ENCODE peak calls at places on chromosomes 11 and 22, in seven cellular contexts. One of them, this sample, is unnamed.

GRCh38 chr22:43131773-43132501 is 11.3 kb downstream of the MCAT start:
- DNase-seq in astrocyte of the spinal cord: no peak
- DNase-seq in cardiac fibroblast: no peak
- DNase-seq in cardiac muscle cell: no peak
- DNase-seq in adipocyte: no peak
- DNase-seq in neuronal stem cell: no peak
- DNase-seq in spleen: no peak
- DNase-seq in this sample: no peak

GRCh38 chr11:70399681-70400112 is 1.4 kb downstream of the CTTN start:
- DNase-seq in astrocyte of the spinal cord: peak; percentile 97
- DNase-seq in cardiac fibroblast: peak; percentile 96
- DNase-seq in cardiac muscle cell: peak; percentile 43
- DNase-seq in adipocyte: peak; percentile 94
- DNase-seq in neuronal stem cell: no peak
- DNase-seq in spleen: no peak
- DNase-seq in this sample: peak; percentile 94

GRCh38 chr11:92753161-92753560 is 216.3 kb upstream of the MTNR1B start:
- DNase-seq in astrocyte of the spinal cord: no peak
- DNase-seq in cardiac fibroblast: no peak
- DNase-seq in cardiac muscle cell: no peak
- DNase-seq in adipocyte: no peak
- DNase-seq in neuronal stem cell: no peak
- DNase-seq in spleen: no peak
- DNase-seq in this sample: no peak

GRCh38 chr11:45879803-45880685 is 5.4 kb upstream of the MAPK8IP1 start:
- DNase-seq in astrocyte of the spinal cord: no peak
- DNase-seq in cardiac fibroblast: no peak
- DNase-seq in cardiac muscle cell: no peak
- DNase-seq in adipocyte: no peak
- DNase-seq in neuronal stem cell: no peak
- DNase-seq in spleen: no peak
- DNase-seq in this sample: peak; percentile 60

GRCh38 chr11:100920571-100920970 is 209.0 kb downstream of the PGR start:
- DNase-seq in astrocyte of the spinal cord: no peak
- DNase-seq in cardiac fibroblast: no peak
- DNase-seq in cardiac muscle cell: no peak
- DNase-seq in adipocyte: no peak
- DNase-seq in neuronal stem cell: no peak
- DNase-seq in spleen: no peak
- DNase-seq in this sample: no peak

GRCh38 chr11:28107331-28107725 is 628 bp downstream of the KIF18A start:
- DNase-seq in astrocyte of the spinal cord: no peak
- DNase-seq in cardiac fibroblast: no peak
- DNase-seq in cardiac muscle cell: peak; percentile 38
- DNase-seq in adipocyte: peak; percentile 55
- DNase-seq in neuronal stem cell: no peak
- DNase-seq in spleen: no peak
- DNase-seq in this sample: no peak

GRCh38 chr22:37057226-37057625 is 5.7 kb downstream of the KCTD17 start:
- DNase-seq in astrocyte of the spinal cord: no peak
- DNase-seq in cardiac fibroblast: no peak
- DNase-seq in cardiac muscle cell: no peak
- DNase-seq in adipocyte: no peak
- DNase-seq in neuronal stem cell: no peak
- DNase-seq in spleen: no peak
- DNase-seq in this sample: no peak

GRCh38 chr22:21837184-21837979 is 30.1 kb downstream of the MAPK1 start:
- DNase-seq in astrocyte of the spinal cord: peak; percentile 91
- DNase-seq in cardiac fibroblast: peak; percentile 74
- DNase-seq in cardiac muscle cell: peak; percentile 62
- DNase-seq in adipocyte: peak; percentile 83
- DNase-seq in neuronal stem cell: peak; percentile 17
- DNase-seq in spleen: no peak
- DNase-seq in this sample: peak; percentile 46

GRCh38 chr11:96049426-96049825 is 125.5 kb upstream of the MTMR2 start:
- DNase-seq in astrocyte of the spinal cord: peak; percentile 25
- DNase-seq in cardiac fibroblast: peak; percentile 71
- DNase-seq in cardiac muscle cell: no peak
- DNase-seq in adipocyte: no peak
- DNase-seq in neuronal stem cell: no peak
- DNase-seq in spleen: no peak
- DNase-seq in this sample: no peak

GRCh38 chr22:36873614-36874308 is 13.0 kb downstream of the NCF4 start:
- DNase-seq in astrocyte of the spinal cord: peak; percentile 20
- DNase-seq in cardiac fibroblast: peak; percentile 85
- DNase-seq in cardiac muscle cell: peak; percentile 56
- DNase-seq in adipocyte: peak; percentile 66
- DNase-seq in neuronal stem cell: no peak
- DNase-seq in spleen: peak; percentile 85
- DNase-seq in this sample: peak; percentile 74

GRCh38 chr22:39148024-39148726 is 4.3 kb downstream of the CBX7 start:
- DNase-seq in astrocyte of the spinal cord: no peak
- DNase-seq in cardiac fibroblast: no peak
- DNase-seq in cardiac muscle cell: no peak
- DNase-seq in adipocyte: no peak
- DNase-seq in neuronal stem cell: no peak
- DNase-seq in spleen: peak; percentile 75
- DNase-seq in this sample: no peak

GRCh38 chr11:117392001-117392690 is 64.5 kb downstream of the CEP164 start:
- DNase-seq in astrocyte of the spinal cord: no peak
- DNase-seq in cardiac fibroblast: no peak
- DNase-seq in cardiac muscle cell: no peak
- DNase-seq in adipocyte: no peak
- DNase-seq in neuronal stem cell: no peak
- DNase-seq in spleen: peak; percentile 48
- DNase-seq in this sample: no peak

GRCh38 chr22:37555029-37555428 is 5.3 kb upstream of the CDC42EP1 start:
- DNase-seq in astrocyte of the spinal cord: no peak
- DNase-seq in cardiac fibroblast: no peak
- DNase-seq in cardiac muscle cell: no peak
- DNase-seq in adipocyte: no peak
- DNase-seq in neuronal stem cell: no peak
- DNase-seq in spleen: no peak
- DNase-seq in this sample: no peak

GRCh38 chr22:40451230-40451629 is 80.8 kb downstream of the SGSM3 start:
- DNase-seq in astrocyte of the spinal cord: no peak
- DNase-seq in cardiac fibroblast: no peak
- DNase-seq in cardiac muscle cell: no peak
- DNase-seq in adipocyte: no peak
- DNase-seq in neuronal stem cell: no peak
- DNase-seq in spleen: no peak
- DNase-seq in this sample: no peak

GRCh38 chr22:40453676-40454075 is 83.3 kb downstream of the SGSM3 start:
- DNase-seq in astrocyte of the spinal cord: no peak
- DNase-seq in cardiac fibroblast: no peak
- DNase-seq in cardiac muscle cell: no peak
- DNase-seq in adipocyte: peak; percentile 36
- DNase-seq in neuronal stem cell: no peak
- DNase-seq in spleen: no peak
- DNase-seq in this sample: no peak

GRCh38 chr22:40449676-40450035 is 79.3 kb downstream of the SGSM3 start:
- DNase-seq in astrocyte of the spinal cord: peak; percentile 57
- DNase-seq in cardiac fibroblast: peak; percentile 79
- DNase-seq in cardiac muscle cell: no peak
- DNase-seq in adipocyte: peak; percentile 77
- DNase-seq in neuronal stem cell: no peak
- DNase-seq in spleen: no peak
- DNase-seq in this sample: no peak

GRCh38 chr22:40452730-40453487 is 82.5 kb downstream of the SGSM3 start:
- DNase-seq in astrocyte of the spinal cord: no peak
- DNase-seq in cardiac fibroblast: no peak
- DNase-seq in cardiac muscle cell: peak; percentile 9
- DNase-seq in adipocyte: no peak
- DNase-seq in neuronal stem cell: no peak
- DNase-seq in spleen: no peak
- DNase-seq in this sample: peak; percentile 10

DNA sequence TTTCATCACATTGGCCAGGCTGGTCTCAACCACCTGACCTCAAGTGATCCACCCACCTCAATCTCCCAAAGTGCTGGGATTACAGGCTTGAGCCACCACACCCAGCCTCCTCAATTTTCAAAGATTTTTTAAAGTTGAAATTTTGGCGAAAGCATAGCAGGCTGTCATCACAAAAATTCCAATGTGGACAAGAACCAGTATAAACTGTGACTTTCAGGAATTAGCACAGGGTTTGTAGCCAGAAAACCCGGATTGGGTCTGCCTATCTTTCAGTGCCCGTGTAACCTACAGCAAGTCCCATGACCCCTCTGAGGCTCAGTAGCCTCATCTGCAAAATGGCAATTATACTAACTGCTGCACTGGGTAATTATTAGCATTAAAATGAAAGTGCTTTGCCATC is 80.3 kb downstream of the SGSM3 start:
- DNase-seq in astrocyte of the spinal cord: no peak
- DNase-seq in cardiac fibroblast: no peak
- DNase-seq in cardiac muscle cell: no peak
- DNase-seq in adipocyte: no peak
- DNase-seq in neuronal stem cell: no peak
- DNase-seq in spleen: no peak
- DNase-seq in this sample: no peak
- H3K4me3 ChIP-seq in astrocyte of the spinal cord: no peak overlapping the region
- H3K4me3 ChIP-seq in cardiac fibroblast: no peak overlapping the region
- H3K4me3 ChIP-seq in cardiac muscle cell: no peak overlapping the region
- H3K4me3 ChIP-seq in adipocyte: no peak overlapping the region
- H3K4me3 ChIP-seq in neuronal stem cell: no peak overlapping the region
- H3K4me3 ChIP-seq in spleen: no peak overlapping the region
- H3K4me3 ChIP-seq in this sample: no peak overlapping the region

GRCh38 chr22:46535876-46536558 is 1.4 kb downstream of the CELSR1 start:
- DNase-seq in astrocyte of the spinal cord: no peak
- DNase-seq in cardiac fibroblast: no peak
- DNase-seq in cardiac muscle cell: no peak
- DNase-seq in adipocyte: no peak
- DNase-seq in neuronal stem cell: no peak
- DNase-seq in spleen: no peak
- DNase-seq in this sample: no peak
- H3K4me3 ChIP-seq in astrocyte of the spinal cord: no peak overlapping the region
- H3K4me3 ChIP-seq in cardiac fibroblast: no peak overlapping the region
- H3K4me3 ChIP-seq in cardiac muscle cell: peak overlapping the region; percentile 90
- H3K4me3 ChIP-seq in adipocyte: no peak overlapping the region
- H3K4me3 ChIP-seq in neuronal stem cell: no peak overlapping the region
- H3K4me3 ChIP-seq in spleen: peak overlapping the region; percentile 72
- H3K4me3 ChIP-seq in this sample: no peak overlapping the region

DNA sequence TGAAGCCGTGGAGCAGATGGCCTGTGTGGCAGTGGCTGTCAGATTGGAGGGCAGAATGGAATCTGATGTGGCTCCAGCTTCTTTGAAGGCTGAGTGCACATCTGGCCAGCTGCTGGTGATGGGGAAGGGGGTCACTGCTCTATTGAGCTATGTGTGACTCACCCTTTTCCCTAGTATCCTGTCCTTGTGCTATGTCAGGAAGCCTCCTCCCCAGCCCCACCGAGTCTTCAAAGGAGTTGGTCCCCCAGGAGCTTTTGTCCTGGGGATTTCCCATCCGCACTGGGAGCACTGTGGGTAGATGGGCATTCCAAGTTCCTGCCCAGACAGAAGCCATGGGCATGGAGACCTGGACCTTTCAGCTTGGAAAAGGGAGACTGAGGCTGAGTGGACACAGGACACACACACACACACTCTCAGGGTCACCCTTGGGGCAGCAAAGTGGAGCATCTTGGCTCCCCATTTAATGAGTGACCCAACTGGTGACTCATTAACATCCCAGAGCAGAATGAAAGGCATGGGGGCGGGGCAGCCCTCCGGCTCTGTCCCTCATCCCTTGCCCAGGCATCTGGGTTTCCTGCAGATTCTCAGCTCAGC is 3.3 kb downstream of the SERPINH1 start:
- DNase-seq in astrocyte of the spinal cord: peak; percentile 68
- DNase-seq in cardiac fibroblast: peak; percentile 70
- DNase-seq in cardiac muscle cell: no peak
- DNase-seq in adipocyte: peak; percentile 79
- DNase-seq in neuronal stem cell: no peak
- DNase-seq in spleen: no peak
- DNase-seq in this sample: peak; percentile 81
- H3K4me3 ChIP-seq in astrocyte of the spinal cord: peak overlapping the region; percentile 4
- H3K4me3 ChIP-seq in cardiac fibroblast: peak overlapping the region; percentile 95
- H3K4me3 ChIP-seq in cardiac muscle cell: no peak overlapping the region
- H3K4me3 ChIP-seq in adipocyte: peak overlapping the region; percentile 93
- H3K4me3 ChIP-seq in neuronal stem cell: no peak overlapping the region
- H3K4me3 ChIP-seq in spleen: peak overlapping the region; percentile 88
- H3K4me3 ChIP-seq in this sample: no peak overlapping the region

GRCh38 chr11:557328-558132 is 3.0 kb downstream of the LMNTD2 start:
- DNase-seq in astrocyte of the spinal cord: no peak
- DNase-seq in cardiac fibroblast: no peak
- DNase-seq in cardiac muscle cell: no peak
- DNase-seq in adipocyte: no peak
- DNase-seq in neuronal stem cell: no peak
- DNase-seq in spleen: no peak
- DNase-seq in this sample: no peak
- H3K4me3 ChIP-seq in astrocyte of the spinal cord: no peak overlapping the region
- H3K4me3 ChIP-seq in cardiac fibroblast: no peak overlapping the region
- H3K4me3 ChIP-seq in cardiac muscle cell: no peak overlapping the region
- H3K4me3 ChIP-seq in adipocyte: no peak overlapping the region
- H3K4me3 ChIP-seq in neuronal stem cell: no peak overlapping the region
- H3K4me3 ChIP-seq in spleen: no peak overlapping the region
- H3K4me3 ChIP-seq in this sample: no peak overlapping the region

GRCh38 chr22:46052801-46053562 is 76.0 kb upstream of the WNT7B start:
- DNase-seq in astrocyte of the spinal cord: peak; percentile 38
- DNase-seq in cardiac fibroblast: peak; percentile 58
- DNase-seq in cardiac muscle cell: no peak
- DNase-seq in adipocyte: peak; percentile 47
- DNase-seq in neuronal stem cell: no peak
- DNase-seq in spleen: peak; percentile 89
- DNase-seq in this sample: no peak
- H3K4me3 ChIP-seq in astrocyte of the spinal cord: peak overlapping the region; percentile 45
- H3K4me3 ChIP-seq in cardiac fibroblast: peak overlapping the region; percentile 69
- H3K4me3 ChIP-seq in cardiac muscle cell: no peak overlapping the region
- H3K4me3 ChIP-seq in adipocyte: peak overlapping the region; percentile 83
- H3K4me3 ChIP-seq in neuronal stem cell: no peak overlapping the region
- H3K4me3 ChIP-seq in spleen: peak overlapping the region; percentile 88
- H3K4me3 ChIP-seq in this sample: no peak overlapping the region

DNA sequence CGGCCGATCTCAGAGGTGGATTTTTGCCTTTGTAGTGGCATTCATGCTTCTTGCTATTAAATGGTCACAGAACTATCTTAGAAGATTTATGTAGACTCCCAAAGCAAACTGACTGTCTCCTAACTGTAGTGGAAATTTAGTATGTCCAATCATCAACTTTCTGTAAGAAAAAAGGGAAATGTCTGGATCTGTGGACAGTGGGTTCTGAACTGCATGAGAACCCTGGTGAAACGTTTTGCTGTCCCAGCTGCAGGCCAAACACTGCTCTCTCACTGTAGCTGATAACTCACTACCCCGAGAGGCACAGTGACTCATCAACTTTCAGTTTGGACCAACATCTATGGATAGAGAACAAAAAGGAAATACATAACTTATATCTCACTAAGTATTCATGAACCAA is 387.1 kb downstream of the SOX6 start:
- DNase-seq in astrocyte of the spinal cord: peak; percentile 83
- DNase-seq in cardiac fibroblast: peak; percentile 92
- DNase-seq in cardiac muscle cell: peak; percentile 54
- DNase-seq in adipocyte: peak; percentile 88
- DNase-seq in neuronal stem cell: no peak
- DNase-seq in spleen: no peak
- DNase-seq in this sample: peak; percentile 68
- H3K4me3 ChIP-seq in astrocyte of the spinal cord: no peak overlapping the region
- H3K4me3 ChIP-seq in cardiac fibroblast: no peak overlapping the region
- H3K4me3 ChIP-seq in cardiac muscle cell: no peak overlapping the region
- H3K4me3 ChIP-seq in adipocyte: peak overlapping the region; percentile 76
- H3K4me3 ChIP-seq in neuronal stem cell: no peak overlapping the region
- H3K4me3 ChIP-seq in spleen: peak overlapping the region; percentile 21
- H3K4me3 ChIP-seq in this sample: no peak overlapping the region

This sample was measured in hepatocyte.